ENCODE peak calls at places on chromosomes 4 and X, in four cellular contexts. One of them, this sample, is unnamed. For H3K27me3 and H3K4me1, the result is how much of the 10 kb centered on the place peaks cover.

GRCh38 chr4:78477276-78477675 is 74.3 kb upstream of the ANXA3 start:
- DNase-seq in GM23248: peak
- DNase-seq in stomach: no peak
- DNase-seq in neuronal stem cell: no peak
- DNase-seq in this sample: no peak

GRCh38 chr4:113666386-113667114 is 95.0 kb downstream of the CAMK2D start:
- DNase-seq in GM23248: no peak
- DNase-seq in stomach: no peak
- DNase-seq in neuronal stem cell: no peak
- DNase-seq in this sample: no peak

GRCh38 chrX:2469196-2469685 is 31.5 kb downstream of the DHRSX start:
- DNase-seq in GM23248: no peak
- DNase-seq in stomach: no peak
- DNase-seq in neuronal stem cell: no peak
- DNase-seq in this sample: no peak

GRCh38 chrX:69025802-69026301 is 139.4 kb downstream of the PJA1 start:
- DNase-seq in GM23248: peak
- DNase-seq in stomach: no peak
- DNase-seq in neuronal stem cell: no peak
- DNase-seq in this sample: no peak

GRCh38 chr4:90002406-90003040 is 107.9 kb downstream of the MMRN1 start:
- DNase-seq in GM23248: no peak
- DNase-seq in stomach: no peak
- DNase-seq in neuronal stem cell: no peak
- DNase-seq in this sample: no peak

GRCh38 chr4:83320548-83320947 is 14.1 kb downstream of the HPSE start:
- DNase-seq in GM23248: peak
- DNase-seq in stomach: peak
- DNase-seq in neuronal stem cell: no peak
- DNase-seq in this sample: no peak

GRCh38 chr4:106245176-106245575 is 70.8 kb downstream of the TBCK start:
- DNase-seq in GM23248: no peak
- DNase-seq in stomach: no peak
- DNase-seq in neuronal stem cell: no peak
- DNase-seq in this sample: no peak

GRCh38 chr4:15327311-15328298 is 100.2 kb upstream of the C1QTNF7 start:
- DNase-seq in GM23248: peak
- DNase-seq in stomach: no peak
- DNase-seq in neuronal stem cell: no peak
- DNase-seq in this sample: no peak

GRCh38 chrX:41233988-41234387 is 100.0 kb upstream of the DDX3X start:
- DNase-seq in GM23248: no peak
- DNase-seq in stomach: no peak
- DNase-seq in neuronal stem cell: no peak
- DNase-seq in this sample: no peak

GRCh38 chr4:134695433-134695832 is 493.8 kb upstream of the PABPC4L start:
- DNase-seq in GM23248: no peak
- DNase-seq in stomach: no peak
- DNase-seq in neuronal stem cell: no peak
- DNase-seq in this sample: no peak

GRCh38 chr4:15025693-15026092 is 23.4 kb downstream of the CPEB2 start:
- DNase-seq in GM23248: no peak
- DNase-seq in stomach: no peak
- DNase-seq in neuronal stem cell: no peak
- DNase-seq in this sample: no peak

GRCh38 chr4:158578476-158578875 is 56.8 kb downstream of the RXFP1 start:
- DNase-seq in GM23248: peak
- DNase-seq in stomach: no peak
- DNase-seq in neuronal stem cell: no peak
- DNase-seq in this sample: no peak

GRCh38 chr4:158581161-158581560 is 59.5 kb downstream of the RXFP1 start:
- DNase-seq in GM23248: peak
- DNase-seq in stomach: no peak
- DNase-seq in neuronal stem cell: no peak
- DNase-seq in this sample: no peak

DNA sequence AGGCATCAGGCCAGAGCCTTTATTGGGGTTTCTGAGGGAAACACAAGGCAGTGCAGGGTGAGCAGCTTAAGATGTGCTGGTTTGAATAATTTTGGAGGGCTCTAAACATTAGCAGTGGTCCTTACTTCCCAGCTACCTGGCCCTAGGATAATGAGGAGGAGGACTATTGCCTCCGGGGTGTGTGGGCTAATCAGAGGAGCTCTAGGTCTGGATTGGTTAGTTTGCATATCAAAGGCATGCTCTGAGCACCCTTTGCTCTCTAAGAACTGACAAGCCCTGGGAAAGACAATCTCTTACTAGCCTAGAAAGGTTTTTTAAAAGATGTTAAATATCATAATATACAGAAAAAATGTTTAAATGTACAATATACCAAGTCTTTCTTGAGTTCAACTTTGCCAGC is 58.4 kb downstream of the RXFP1 start:
- DNase-seq in GM23248: no peak
- DNase-seq in stomach: no peak
- DNase-seq in neuronal stem cell: no peak
- DNase-seq in this sample: no peak
- H3K27ac ChIP-seq in GM23248: no peak
- H3K27ac ChIP-seq in stomach: no peak
- H3K27ac ChIP-seq in neuronal stem cell: no peak
- H3K27ac ChIP-seq in this sample: no peak

DNA sequence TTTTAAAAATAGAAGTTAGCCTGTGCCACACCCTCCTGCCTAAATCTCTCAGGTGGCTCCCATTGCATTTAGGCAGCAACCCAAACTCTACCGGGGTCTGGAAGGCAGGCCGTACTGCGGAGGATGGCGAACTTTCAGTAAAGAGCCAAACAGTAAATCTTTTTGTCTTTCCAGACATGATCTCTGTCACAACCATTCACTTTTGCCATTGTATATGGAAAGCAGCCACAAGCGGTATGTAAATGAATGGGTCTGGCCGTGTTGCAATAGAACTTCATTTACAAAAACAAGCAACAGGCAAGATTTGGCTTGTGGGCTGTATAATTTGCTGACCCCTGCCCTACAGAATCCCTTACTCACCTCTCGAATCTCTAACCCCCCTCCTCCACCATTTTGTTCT is 3.3 kb downstream of the RADX start:
- DNase-seq in GM23248: no peak
- DNase-seq in stomach: no peak
- DNase-seq in neuronal stem cell: no peak
- DNase-seq in this sample: no peak
- H3K27me3 ChIP-seq in GM23248: under half
- H3K27me3 ChIP-seq in stomach: under half
- H3K27me3 ChIP-seq in neuronal stem cell: under half
- H3K27me3 ChIP-seq in this sample: under half

DNA sequence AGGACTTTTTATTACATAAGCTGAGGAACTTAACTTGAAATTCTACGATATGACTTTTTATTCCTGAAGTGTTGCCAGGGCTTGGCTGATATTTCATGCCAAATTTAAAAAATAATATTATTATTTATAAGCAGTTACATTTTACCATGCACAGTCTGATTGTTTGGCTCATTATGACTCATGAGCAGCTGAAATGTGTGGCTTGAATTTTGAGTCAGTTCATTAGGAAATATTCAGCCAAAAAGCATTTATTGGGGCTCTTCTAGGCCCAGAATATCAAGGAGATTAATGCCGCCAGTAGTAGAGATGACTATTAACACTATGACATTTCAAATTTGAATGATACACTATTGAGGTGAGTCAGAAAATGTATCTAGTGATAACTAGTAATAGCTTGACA is 128.9 kb upstream of the LIMCH1 start:
- DNase-seq in GM23248: peak
- DNase-seq in stomach: no peak
- DNase-seq in neuronal stem cell: no peak
- DNase-seq in this sample: no peak
- H3K4me1 ChIP-seq in GM23248: under half
- H3K4me1 ChIP-seq in stomach: under half
- H3K4me1 ChIP-seq in neuronal stem cell: under half
- H3K4me1 ChIP-seq in this sample: under half

GRCh38 chrX:118729043-118729652 is 1.7 kb downstream of the IL13RA1 start:
- DNase-seq in GM23248: no peak
- DNase-seq in stomach: no peak
- DNase-seq in neuronal stem cell: no peak
- DNase-seq in this sample: no peak

GRCh38 chrX:118734909-118735308 is 7.5 kb downstream of the IL13RA1 start:
- DNase-seq in GM23248: no peak
- DNase-seq in stomach: no peak
- DNase-seq in neuronal stem cell: no peak
- DNase-seq in this sample: no peak

GRCh38 chrX:118726887-118727685 is at the start of gene IL13RA1:
- DNase-seq in GM23248: peak
- DNase-seq in stomach: peak
- DNase-seq in neuronal stem cell: peak
- DNase-seq in this sample: peak

GRCh38 chrX:118727686-118728339 is 407 bp downstream of the IL13RA1 start:
- DNase-seq in GM23248: peak
- DNase-seq in stomach: peak
- DNase-seq in neuronal stem cell: no peak
- DNase-seq in this sample: peak

DNA sequence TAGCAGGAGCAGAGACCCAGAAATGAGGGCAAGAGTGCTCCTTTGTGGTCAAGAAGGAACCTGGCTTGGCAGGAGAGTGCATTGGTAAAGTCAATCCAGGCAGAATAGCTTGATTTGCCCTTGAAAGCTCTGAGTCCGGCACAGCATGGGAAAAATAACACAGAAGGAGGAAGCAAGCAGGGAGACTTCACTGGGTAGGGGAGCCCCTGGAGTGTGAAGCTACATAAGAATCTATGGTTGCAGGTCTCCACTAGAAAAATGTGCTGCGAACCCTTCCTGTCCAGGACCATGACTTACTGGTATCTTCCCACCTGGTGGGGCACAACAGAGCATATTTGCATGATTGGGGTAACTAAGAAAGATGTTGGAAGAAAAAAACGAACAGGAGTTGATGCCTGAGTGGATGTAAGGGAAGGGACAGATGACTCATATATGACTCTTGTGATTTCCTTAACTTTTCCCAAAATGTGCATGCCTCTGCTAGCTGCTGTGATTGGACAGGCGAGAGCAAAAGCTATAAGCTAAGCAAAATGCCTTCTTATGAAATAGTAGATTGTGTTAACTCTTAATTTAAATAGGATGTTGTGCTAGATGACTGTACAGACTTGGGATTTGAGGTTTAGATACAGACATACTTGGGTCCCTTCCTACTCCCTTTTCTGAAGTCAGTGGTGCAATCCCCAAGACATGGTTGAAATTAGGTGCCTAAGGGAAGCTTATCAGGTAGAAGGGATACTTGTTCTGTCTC is 3.3 kb downstream of the IL13RA1 start:
- DNase-seq in GM23248: peak
- DNase-seq in stomach: no peak
- DNase-seq in neuronal stem cell: no peak
- DNase-seq in this sample: no peak
- H3K27ac ChIP-seq in GM23248: peak
- H3K27ac ChIP-seq in stomach: peak
- H3K27ac ChIP-seq in neuronal stem cell: no peak
- H3K27ac ChIP-seq in this sample: no peak

DNA sequence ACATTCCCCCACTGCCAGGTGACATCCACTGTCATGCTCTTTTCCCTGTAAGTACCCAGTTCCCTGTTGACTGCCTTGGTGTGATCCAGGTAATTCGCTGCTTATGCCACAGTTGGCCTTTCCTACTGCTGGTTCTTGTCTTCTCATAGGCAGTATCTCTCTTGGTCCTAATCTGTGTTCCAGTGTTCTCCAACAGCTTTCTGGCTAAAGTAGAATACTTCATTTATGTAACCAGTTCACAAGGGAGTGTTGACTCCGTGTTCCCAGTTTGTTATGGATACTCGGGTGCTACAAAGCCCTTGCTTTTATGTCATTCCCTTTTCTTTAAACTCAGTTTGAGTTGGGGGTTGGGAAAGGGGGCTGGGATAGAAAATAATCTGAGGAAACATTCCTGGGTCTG is 98.4 kb downstream of the RS1 start:
- DNase-seq in GM23248: no peak
- DNase-seq in stomach: no peak
- DNase-seq in neuronal stem cell: no peak
- DNase-seq in this sample: no peak
- H3K27me3 ChIP-seq in GM23248: under half
- H3K27me3 ChIP-seq in stomach: under half
- H3K27me3 ChIP-seq in neuronal stem cell: under half
- H3K27me3 ChIP-seq in this sample: under half

GRCh38 chr4:40238008-40238699 is 41.3 kb downstream of the RHOH start:
- DNase-seq in GM23248: no peak
- DNase-seq in stomach: no peak
- DNase-seq in neuronal stem cell: no peak
- DNase-seq in this sample: no peak

GRCh38 chr4:40233227-40233626 is 36.4 kb downstream of the RHOH start:
- DNase-seq in GM23248: no peak
- DNase-seq in stomach: no peak
- DNase-seq in neuronal stem cell: no peak
- DNase-seq in this sample: no peak

GRCh38 chr4:40232610-40233009 is 35.8 kb downstream of the RHOH start:
- DNase-seq in GM23248: no peak
- DNase-seq in stomach: no peak
- DNase-seq in neuronal stem cell: no peak
- DNase-seq in this sample: no peak

GRCh38 chr4:40231464-40231863 is 34.6 kb downstream of the RHOH start:
- DNase-seq in GM23248: no peak
- DNase-seq in stomach: no peak
- DNase-seq in neuronal stem cell: no peak
- DNase-seq in this sample: no peak

DNA sequence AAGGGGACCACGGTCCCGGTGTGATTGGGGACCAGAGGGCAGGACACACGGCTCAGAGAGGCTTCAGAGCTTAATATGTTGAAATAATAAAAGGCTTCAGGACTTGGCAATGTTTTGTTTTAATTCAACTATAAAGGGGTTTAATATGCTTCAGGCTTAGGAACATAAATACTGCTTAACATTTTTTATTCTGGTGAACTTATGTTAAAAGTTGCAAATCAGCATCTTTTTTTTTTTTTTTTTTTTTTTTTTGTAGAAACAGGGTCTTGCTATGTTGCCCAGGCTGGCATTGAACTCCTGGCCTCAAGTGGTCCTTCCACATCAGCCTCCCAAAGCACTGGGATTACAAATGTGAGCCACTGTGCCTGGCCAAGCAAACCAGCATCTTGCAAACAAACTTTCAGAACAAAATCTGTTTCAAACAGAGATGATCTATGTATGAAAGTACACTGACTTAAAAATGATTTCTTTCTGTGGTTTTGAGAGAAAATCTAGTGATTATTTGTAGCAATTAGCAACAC is 37.7 kb downstream of the RHOH start:
- DNase-seq in GM23248: no peak
- DNase-seq in stomach: no peak
- DNase-seq in neuronal stem cell: no peak
- DNase-seq in this sample: no peak
- H3K4me1 ChIP-seq in GM23248: under half
- H3K4me1 ChIP-seq in stomach: under half
- H3K4me1 ChIP-seq in neuronal stem cell: under half
- H3K4me1 ChIP-seq in this sample: under half

GRCh38 chr4:156896536-156896935 is 75.1 kb downstream of the PDGFC start:
- DNase-seq in GM23248: no peak
- DNase-seq in stomach: no peak
- DNase-seq in neuronal stem cell: no peak
- DNase-seq in this sample: no peak

GRCh38 chr4:156888762-156889161 is 82.8 kb downstream of the PDGFC start:
- DNase-seq in GM23248: peak
- DNase-seq in stomach: no peak
- DNase-seq in neuronal stem cell: no peak
- DNase-seq in this sample: no peak

GRCh38 chr4:156889616-156890594 is 81.7 kb downstream of the PDGFC start:
- DNase-seq in GM23248: peak
- DNase-seq in stomach: no peak
- DNase-seq in neuronal stem cell: no peak
- DNase-seq in this sample: no peak

GRCh38 chr4:156894234-156894633 is 77.4 kb downstream of the PDGFC start:
- DNase-seq in GM23248: no peak
- DNase-seq in stomach: no peak
- DNase-seq in neuronal stem cell: no peak
- DNase-seq in this sample: no peak

GRCh38 chr4:156892695-156893211 is 78.8 kb downstream of the PDGFC start:
- DNase-seq in GM23248: peak
- DNase-seq in stomach: no peak
- DNase-seq in neuronal stem cell: no peak
- DNase-seq in this sample: no peak
- H3K27ac ChIP-seq in GM23248: no peak
- H3K27ac ChIP-seq in stomach: no peak
- H3K27ac ChIP-seq in neuronal stem cell: no peak
- H3K27ac ChIP-seq in this sample: no peak

This sample was measured in pancreas.